ENCODE peak calls at places on chromosomes 12 and 14, in four cellular contexts. L is K562, B is GM12878, I is H1. E is an unnamed sample.

GRCh38 chr12:41189395-41190251 is 1.5 kb downstream of the PDZRN4 start:
- DNase-seq in B (no peak), L (no peak), I (no peak), E (peak; percentile 35)

GRCh38 chr14:47674148-47674545 is 1.3 kb downstream of the MDGA2 start:
- DNase-seq in B (no peak), L (no peak), I (no peak), E (peak; percentile 10)

GRCh38 chr14:73599494-73599893 is 7.8 kb downstream of the ACOT4 start:
- DNase-seq in L (no peak), I (no peak), B (no peak), E (no peak)

GRCh38 chr14:74804219-74804825 is 41.2 kb downstream of the YLPM1 start:
- DNase-seq in I (no peak), L (peak; percentile 19), B (no peak), E (peak; percentile 44)

GRCh38 chr14:52033131-52033642 is 35.7 kb downstream of the NID2 start:
- DNase-seq in L (no peak), I (no peak), B (no peak), E (no peak)

GRCh38 chr12:68815928-68816800 is 8.2 kb downstream of the MDM2 start:
- DNase-seq in B (no peak), I (no peak), L (no peak), E (no peak)

GRCh38 chr14:61343471-61343870 is 22.1 kb downstream of the PRKCH start:
- DNase-seq in I (no peak), B (no peak), L (no peak), E (no peak)

GRCh38 chr12:92457458-92458195 is 245.2 kb upstream of the PLEKHG7 start:
- DNase-seq in L (no peak), I (no peak), B (no peak), E (no peak)

GRCh38 chr12:120194226-120194533 is 335 bp downstream of the GCN1 start:
- DNase-seq in I (no peak), L (no peak), B (no peak), E (no peak)

GRCh38 chr12:121767525-121768016 is 25.9 kb downstream of the RHOF start:
- DNase-seq in I (no peak), B (no peak), L (no peak), E (peak; percentile 94)

GRCh38 chr12:6049992-6050391 is 74.5 kb downstream of the VWF start:
- DNase-seq in I (no peak), L (peak; percentile 24), B (no peak), E (no peak)

GRCh38 chr12:953776-954175 is 4.3 kb upstream of the RAD52 start:
- DNase-seq in I (no peak), L (no peak), B (no peak), E (no peak)

GRCh38 chr14:78863143-78863542 is 693.0 kb downstream of the NRXN3 start:
- DNase-seq in L (peak; percentile 34), I (no peak), B (no peak), E (no peak)
- TF ChIP-seq SIN3A in L (no peak), I (no peak), B (no peak), E (no peak)

DNA sequence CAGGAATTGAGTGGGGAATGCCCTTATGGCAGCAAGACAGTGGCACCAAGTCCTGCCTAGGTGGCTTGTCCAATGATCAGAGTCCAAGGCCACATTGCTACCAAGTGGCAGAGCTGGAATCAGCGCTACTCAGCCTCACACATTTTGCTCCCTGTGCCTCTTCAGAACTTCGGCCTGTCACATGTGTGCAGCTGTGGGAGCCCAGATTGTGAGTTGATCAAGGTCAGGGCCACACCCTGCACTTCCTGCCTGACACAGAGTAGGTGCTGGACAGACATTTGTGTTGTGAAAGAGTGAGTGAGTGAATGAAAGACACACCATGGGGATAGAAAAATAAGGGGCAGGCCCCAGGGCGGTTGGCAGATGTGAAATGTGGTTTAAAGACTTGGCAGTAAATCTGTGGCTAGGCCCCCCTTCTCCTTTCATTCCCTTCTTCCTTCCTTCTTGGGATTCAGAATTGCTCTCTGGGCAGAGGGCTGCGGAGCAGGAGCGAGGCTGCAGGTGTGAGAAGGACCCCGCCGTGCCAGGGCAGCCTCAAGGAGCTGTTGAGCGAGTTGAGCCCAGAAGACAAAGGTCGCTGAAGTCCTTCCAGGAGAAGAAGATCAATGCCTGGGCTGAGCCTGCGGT is 83.5 kb downstream of the SLC25A47 start:
- DNase-seq in B (no peak), L (peak; percentile 48), I (no peak), E (no peak)
- TF ChIP-seq NRF1 in B (no peak), L (peak; percentile 44), I (no peak), E (no peak)

DNA sequence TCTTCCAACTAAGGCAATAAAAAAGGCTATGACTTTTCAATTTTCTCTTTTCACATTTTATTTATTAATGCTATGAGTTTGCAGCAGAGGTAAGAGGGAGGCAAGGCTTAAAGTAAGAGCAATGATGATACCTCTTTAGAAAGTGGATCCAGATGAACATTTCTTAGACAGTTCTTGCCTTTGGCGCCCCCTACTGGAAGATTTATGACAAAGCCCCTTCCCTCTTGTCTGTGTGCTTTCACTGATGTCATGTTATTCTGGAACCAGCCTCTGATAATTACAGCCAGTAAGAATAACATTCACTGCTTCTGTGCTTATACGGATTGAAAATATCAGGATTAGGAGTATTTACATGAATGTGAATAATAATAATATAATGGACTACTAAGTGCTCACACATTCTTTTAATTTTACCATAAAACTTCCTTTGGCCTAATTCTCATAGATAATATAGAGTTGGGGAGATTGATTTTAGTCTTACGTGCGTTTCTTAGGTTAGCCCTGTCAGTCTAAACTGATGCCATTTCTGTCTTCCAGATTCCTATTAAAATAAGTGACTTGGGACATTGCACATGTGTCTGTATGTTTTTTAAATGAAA is 1929.9 kb upstream of the SEL1L start:
- DNase-seq in I (peak; percentile 5), B (no peak), L (peak; percentile 21), E (peak; percentile 7)
- TF ChIP-seq SIN3A in I (no peak), B (no peak), L (no peak), E (no peak)

GRCh38 chr12:66497000-66497897 is 181.6 kb downstream of the GRIP1 start:
- DNase-seq in I (peak; percentile 54), L (no peak), B (no peak), E (no peak)
- TF ChIP-seq NRF1 in I (no peak), L (no peak), B (no peak), E (no peak)

E was measured in SK-N-SH.